ENCODE peak calls at places on chromosomes 11 and 22, in eight cellular contexts. D is psoas muscle, Z is tibial nerve, L is mammary epithelial cell, W is colonic mucosa, X is endothelial cell of umbilical vein, P is lung, S is upper lobe of right lung. K is an unnamed sample.

GRCh38 chr11:83475741-83476140 is 189.6 kb upstream of the CCDC90B start:
- DNase-seq in D (no peak), Z (no peak), L (no peak), W (no peak), X (no peak), P (no peak), S (no peak), K (no peak)

GRCh38 chr11:77993902-77994301 is 566 bp downstream of the INTS4 start:
- DNase-seq in D (no peak), Z (no peak), L (no peak), W (no peak), X (no peak), P (no peak), S (no peak), K (no peak)

GRCh38 chr11:119774180-119774763 is 45.3 kb upstream of the NECTIN1 start:
- DNase-seq in D (peak), Z (no peak), L (peak), W (no peak), X (peak), P (no peak), S (peak), K (no peak)

GRCh38 chr11:80083561-80083960 is 642.7 kb upstream of the TENM4 start:
- DNase-seq in D (no peak), Z (no peak), L (peak), W (no peak), X (no peak), P (no peak), S (no peak), K (no peak)

GRCh38 chr11:69014084-69014935 is 1.3 kb upstream of the MRGPRF start:
- DNase-seq in D (peak), Z (no peak), L (no peak), W (peak), X (no peak), P (no peak), S (no peak), K (no peak)

GRCh38 chr11:72939031-72939430 is 124.8 kb downstream of the ATG16L2 start:
- DNase-seq in D (no peak), Z (no peak), L (no peak), W (no peak), X (peak), P (no peak), S (no peak), K (no peak)

GRCh38 chr11:76623171-76623883 is 47.2 kb downstream of the LRRC32 start:
- DNase-seq in D (no peak), Z (no peak), L (peak), W (no peak), X (peak), P (no peak), S (no peak), K (no peak)

GRCh38 chr11:122850076-122850631 is 11.9 kb downstream of the CRTAM start:
- DNase-seq in D (no peak), Z (no peak), L (no peak), W (no peak), X (no peak), P (no peak), S (no peak), K (no peak)

GRCh38 chr22:26289486-26290250 is 120.4 kb downstream of the SEZ6L start:
- DNase-seq in D (no peak), Z (no peak), L (no peak), W (no peak), X (no peak), P (no peak), S (no peak), K (no peak)

GRCh38 chr11:45180158-45180887 is 33.9 kb downstream of the PRDM11 start:
- DNase-seq in D (peak), Z (no peak), L (peak), W (peak), X (peak), P (peak), S (peak), K (no peak)

GRCh38 chr11:36364551-36364950 is 68.5 kb downstream of the PRR5L start:
- DNase-seq in D (no peak), Z (no peak), L (peak), W (peak), X (no peak), P (no peak), S (no peak), K (no peak)

GRCh38 chr11:637593-638507 is 781 bp downstream of the DRD4 start:
- DNase-seq in D (peak), Z (no peak), L (no peak), W (no peak), X (no peak), P (no peak), S (no peak), K (no peak)

GRCh38 chr11:30510750-30511149 is 75.4 kb downstream of the MPPED2 start:
- DNase-seq in D (no peak), Z (no peak), L (no peak), W (no peak), X (no peak), P (no peak), S (no peak), K (no peak)

GRCh38 chr11:64007629-64008282 is 21.5 kb downstream of the OTUB1 start:
- DNase-seq in D (peak), Z (peak), L (no peak), W (peak), X (peak), P (peak), S (peak), K (no peak)

GRCh38 chr22:26172389-26172990 is 3.2 kb downstream of the SEZ6L start:
- DNase-seq in D (peak), Z (no peak), L (peak), W (peak), X (peak), P (no peak), S (no peak), K (no peak)

GRCh38 chr22:30502911-30503310 is 2.6 kb downstream of the SEC14L4 start:
- DNase-seq in D (no peak), Z (no peak), L (no peak), W (no peak), X (no peak), P (no peak), S (no peak), K (no peak)

GRCh38 chr11:65437436-65438227 is 15.0 kb downstream of the NEAT1 start:
- DNase-seq in D (peak), Z (no peak), L (no peak), W (no peak), X (peak), P (no peak), S (peak), K (no peak)

GRCh38 chr22:21047035-21047661 is 1.4 kb downstream of the LRRC74B start:
- DNase-seq in D (no peak), Z (no peak), L (no peak), W (no peak), X (no peak), P (no peak), S (no peak), K (no peak)

GRCh38 chr22:39545310-39546063 is 12.9 kb upstream of the RPS19BP1 start:
- DNase-seq in D (peak), Z (no peak), L (peak), W (peak), X (peak), P (no peak), S (no peak), K (no peak)

GRCh38 chr11:45092901-45093760 is 53.3 kb upstream of the PRDM11 start:
- DNase-seq in D (no peak), Z (no peak), L (peak), W (no peak), X (no peak), P (no peak), S (no peak), K (no peak)

GRCh38 chr11:122123258-122123929 is 7.4 kb upstream of the BLID start:
- DNase-seq in D (no peak), Z (no peak), L (no peak), W (no peak), X (no peak), P (no peak), S (no peak), K (no peak)

GRCh38 chr22:48347311-48347710 is 1480.4 kb downstream of the BRD1 start:
- DNase-seq in D (peak), Z (no peak), L (no peak), W (no peak), X (no peak), P (no peak), S (no peak), K (no peak)

GRCh38 chr11:70212227-70212811 is 9.2 kb downstream of the FADD start:
- DNase-seq in D (no peak), Z (no peak), L (no peak), W (peak), X (no peak), P (no peak), S (no peak), K (no peak)

GRCh38 chr22:50271519-50271970 is 1.4 kb upstream of the MAPK11 start:
- DNase-seq in D (no peak), Z (no peak), L (peak), W (peak), X (peak), P (peak), S (peak), K (no peak)

GRCh38 chr22:44166448-44166847 is 14.3 kb upstream of the PARVG start:
- DNase-seq in D (peak), Z (no peak), L (no peak), W (no peak), X (no peak), P (no peak), S (no peak), K (no peak)

GRCh38 chr22:44163536-44163935 is 17.2 kb upstream of the PARVG start:
- DNase-seq in D (peak), Z (no peak), L (no peak), W (no peak), X (no peak), P (no peak), S (no peak), K (no peak)

GRCh38 chr22:44164031-44164430 is 16.7 kb upstream of the PARVG start:
- DNase-seq in D (peak), Z (no peak), L (no peak), W (no peak), X (no peak), P (peak), S (no peak), K (no peak)

GRCh38 chr22:44166877-44167276 is 13.8 kb upstream of the PARVG start:
- DNase-seq in D (peak), Z (no peak), L (no peak), W (no peak), X (no peak), P (no peak), S (no peak), K (no peak)

DNA sequence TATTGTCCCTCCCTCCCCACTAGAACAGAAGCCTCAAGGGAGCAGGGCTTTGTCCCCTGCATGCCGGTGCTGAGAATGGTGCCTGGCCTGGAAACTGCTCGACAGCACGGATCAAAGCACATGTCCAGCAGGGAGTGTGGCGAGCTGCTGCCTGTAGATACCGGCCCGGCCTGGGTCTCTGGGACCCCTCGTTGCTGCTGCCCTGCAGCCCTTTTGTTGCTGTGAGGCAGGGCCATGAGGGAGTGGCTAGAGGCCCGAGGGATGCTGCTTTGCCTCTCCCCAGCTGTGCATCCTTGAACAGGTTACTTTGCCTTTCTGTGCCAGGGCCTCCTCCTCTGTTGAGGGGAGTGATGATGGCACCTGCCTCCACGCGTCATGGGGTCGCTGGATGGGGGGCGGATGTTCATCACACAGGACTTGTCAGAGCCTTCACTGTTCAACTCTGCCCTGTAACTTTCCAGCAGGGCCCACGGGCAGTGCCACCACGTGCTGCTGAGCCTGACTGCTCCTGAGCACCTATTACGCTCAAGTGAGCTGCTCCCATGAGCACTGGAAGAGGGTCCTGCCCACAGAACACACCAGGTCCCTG is 15.3 kb upstream of the PARVG start:
- DNase-seq in D (peak), Z (no peak), L (no peak), W (no peak), X (no peak), P (no peak), S (no peak), K (no peak)
- H3K27ac ChIP-seq in D (no peak), Z (no peak), L (no peak), W (no peak), X (no peak), P (no peak), S (no peak), K (no peak)

GRCh38 chr22:46578251-46578823 is 40.9 kb upstream of the CELSR1 start:
- DNase-seq in D (peak), Z (no peak), L (no peak), W (no peak), X (no peak), P (no peak), S (peak), K (no peak)

GRCh38 chr22:46577361-46578249 is 40.2 kb upstream of the CELSR1 start:
- DNase-seq in D (peak), Z (no peak), L (no peak), W (no peak), X (no peak), P (no peak), S (peak), K (no peak)

GRCh38 chr22:46579751-46580449 is 40.3 kb upstream of the GRAMD4 start:
- DNase-seq in D (peak), Z (no peak), L (no peak), W (no peak), X (no peak), P (no peak), S (peak), K (peak)

GRCh38 chr22:46580940-46581579 is 39.1 kb upstream of the GRAMD4 start:
- DNase-seq in D (peak), Z (peak), L (no peak), W (no peak), X (no peak), P (no peak), S (no peak), K (no peak)

DNA sequence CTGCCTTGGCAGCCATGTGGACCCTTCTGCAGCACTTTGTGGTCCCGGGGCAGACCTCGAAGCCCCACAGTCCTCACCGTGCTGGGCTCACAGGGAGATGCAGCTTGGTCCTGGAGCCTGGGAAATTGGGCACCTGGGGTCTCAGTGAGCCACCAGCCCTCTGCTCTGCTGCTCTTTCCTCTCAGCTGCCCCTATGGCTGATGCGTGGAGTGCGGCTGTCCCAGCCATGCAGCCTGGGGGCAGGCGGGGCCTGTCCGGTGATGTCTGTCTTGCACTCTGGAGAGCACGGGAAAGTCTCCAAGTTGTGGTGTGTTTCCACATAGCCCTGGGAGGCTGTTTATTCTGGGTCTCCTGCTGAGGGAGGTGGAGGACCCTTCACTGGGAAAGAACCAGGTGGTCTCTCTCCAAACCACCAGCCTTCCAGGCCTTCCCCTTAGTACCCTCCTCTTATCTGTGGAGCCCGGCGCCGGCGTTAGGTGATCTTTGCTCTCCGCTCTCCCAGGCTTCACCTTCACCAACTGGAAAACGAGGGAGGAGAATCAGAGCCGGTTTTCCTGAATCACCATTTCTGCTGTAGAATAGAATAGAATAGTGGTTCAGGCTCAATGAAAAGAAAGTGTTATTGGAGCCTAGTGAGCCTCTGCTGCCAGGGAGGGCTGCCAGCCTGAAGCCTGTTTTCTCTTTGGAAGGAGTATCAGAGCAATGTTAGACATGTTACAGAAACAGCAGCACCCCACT is 41.2 kb upstream of the GRAMD4 start:
- DNase-seq in D (peak), Z (peak), L (no peak), W (peak), X (no peak), P (no peak), S (peak), K (no peak)
- H3K4me3 ChIP-seq in D (peak), Z (peak), L (peak), W (peak), X (no peak), P (no peak), S (peak), K (peak)

GRCh38 chr11:94493443-94494199 is at the start of the genes ANKRD49 and MRE11:
- DNase-seq in D (peak), Z (peak), L (peak), W (peak), X (peak), P (peak), S (peak), K (peak)

GRCh38 chr11:94494200-94494545 is 389 bp downstream of the ANKRD49 start:
- DNase-seq in D (no peak), Z (no peak), L (no peak), W (no peak), X (no peak), P (no peak), S (no peak), K (no peak)

DNA sequence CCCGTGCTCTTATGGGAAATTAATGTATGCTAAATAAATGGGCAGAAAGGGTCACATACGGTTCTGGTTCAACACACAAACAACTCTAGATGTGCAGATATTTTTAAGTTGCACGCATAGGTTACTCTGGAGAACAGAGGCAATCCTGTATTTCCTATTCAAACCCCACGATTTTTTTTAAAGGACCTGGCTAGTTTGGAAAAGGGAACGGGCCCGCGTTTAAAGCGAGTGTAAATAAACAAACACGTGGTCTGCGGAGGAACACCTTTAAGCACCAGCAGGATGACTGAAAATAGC is 550 bp downstream of the MRE11 start:
- DNase-seq in D (no peak), Z (no peak), L (no peak), W (no peak), X (no peak), P (no peak), S (no peak), K (no peak)
- H3K27ac ChIP-seq in D (peak), Z (peak), L (peak), W (peak), X (peak), P (peak), S (peak), K (peak)

GRCh38 chr11:34355726-34356125 is 2.1 kb downstream of the ABTB2 start:
- DNase-seq in D (no peak), Z (no peak), L (no peak), W (no peak), X (no peak), P (no peak), S (no peak), K (no peak)
- H3K4me3 ChIP-seq in D (peak), Z (peak), L (no peak), W (peak), X (no peak), P (no peak), S (peak), K (peak)

GRCh38 chr11:60954421-60954820 is 2.4 kb upstream of the SLC15A3 start:
- DNase-seq in D (no peak), Z (no peak), L (no peak), W (no peak), X (no peak), P (no peak), S (no peak), K (no peak)
- H3K27ac ChIP-seq in D (no peak), Z (no peak), L (no peak), W (no peak), X (no peak), P (no peak), S (peak), K (no peak)

GRCh38 chr11:111540114-111540920 is at the start of gene LAYN:
- DNase-seq in D (peak), Z (no peak), L (no peak), W (peak), X (no peak), P (no peak), S (peak), K (peak)

GRCh38 chr11:111542606-111543275 is 2.2 kb downstream of the LAYN start:
- DNase-seq in D (no peak), Z (no peak), L (no peak), W (no peak), X (no peak), P (no peak), S (no peak), K (no peak)

GRCh38 chr11:111539426-111540113 is 950 bp upstream of the LAYN start:
- DNase-seq in D (no peak), Z (no peak), L (no peak), W (no peak), X (no peak), P (no peak), S (no peak), K (no peak)

GRCh38 chr11:111541209-111542061 is 915 bp downstream of the LAYN start:
- DNase-seq in D (peak), Z (no peak), L (peak), W (peak), X (peak), P (peak), S (peak), K (peak)

GRCh38 chr11:111540921-111541208 is 345 bp downstream of the LAYN start:
- DNase-seq in D (no peak), Z (no peak), L (no peak), W (no peak), X (no peak), P (no peak), S (no peak), K (no peak)
- H3K4me3 ChIP-seq in D (peak), Z (peak), L (peak), W (peak), X (peak), P (peak), S (peak), K (peak)

DNA sequence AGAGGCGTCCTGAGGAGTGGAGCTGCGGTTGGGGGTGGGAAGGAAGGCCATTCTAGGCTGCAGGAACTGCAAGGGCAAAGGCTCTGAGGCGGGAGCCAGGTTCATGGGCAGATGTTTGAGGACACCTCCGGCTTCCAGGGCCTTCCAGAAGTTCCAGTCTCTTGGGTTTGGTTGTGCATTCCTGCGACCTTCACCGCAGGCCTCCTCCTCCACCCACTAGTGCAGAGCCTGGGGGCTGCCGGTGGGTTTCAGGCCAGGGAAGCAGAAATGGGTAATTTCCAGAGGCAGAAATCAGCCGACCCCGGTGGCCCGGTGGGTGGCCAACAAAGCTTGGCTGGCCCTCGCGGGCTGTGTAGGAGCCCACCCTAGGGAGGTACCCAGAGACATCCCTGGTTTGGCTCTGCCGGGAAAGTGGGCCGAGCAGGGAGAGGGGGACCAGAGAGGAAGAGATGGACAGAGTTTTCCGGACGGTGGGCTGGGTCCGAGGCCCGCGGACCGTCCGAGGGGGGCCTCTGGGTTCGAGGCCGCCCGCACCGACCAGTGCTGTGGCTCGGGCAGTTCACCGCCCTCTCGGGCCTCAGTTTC is 388 bp upstream of the PHETA2 start:
- DNase-seq in D (no peak), Z (no peak), L (no peak), W (no peak), X (no peak), P (no peak), S (no peak), K (no peak)
- H3K27ac ChIP-seq in D (peak), Z (peak), L (no peak), W (peak), X (peak), P (peak), S (peak), K (peak)

GRCh38 chr11:116930177-116930576 is 92.8 kb upstream of the APOA1 start:
- DNase-seq in D (no peak), Z (no peak), L (peak), W (peak), X (peak), P (no peak), S (no peak), K (no peak)
- H3K4me3 ChIP-seq in D (peak), Z (peak), L (no peak), W (no peak), X (no peak), P (no peak), S (peak), K (peak)

K was measured in ascending aorta.